ENCODE peak calls at places on chromosome 9, in four cellular contexts. V is right lobe of liver; D is CD8-positive, alpha-beta memory T cell; B is PC-3. R is an unnamed sample.

GRCh38 chr9:69590241-69590640 is 81.9 kb downstream of the APBA1 start:
- DNase-seq in V (no peak), D (no peak), B (no peak), R (no peak)

GRCh38 chr9:37350486-37351190 is 71.9 kb upstream of the GRHPR start:
- DNase-seq in V (no peak), D (no peak), B (no peak), R (no peak)

GRCh38 chr9:83140061-83140460 is 77.1 kb upstream of the RASEF start:
- DNase-seq in V (no peak), D (no peak), B (no peak), R (no peak)

GRCh38 chr9:112012026-112012902 is 115.7 kb downstream of the UGCG start:
- DNase-seq in V (peak; percentile 74), D (no peak), B (peak; percentile 90), R (no peak)

GRCh38 chr9:6007770-6008168 is 7.7 kb downstream of the RANBP6 start:
- DNase-seq in V (peak; percentile 87), D (peak; percentile 75), B (peak; percentile 49), R (peak; percentile 91)

GRCh38 chr9:81852820-81853219 is 75.4 kb upstream of the SPATA31D4 start:
- DNase-seq in V (no peak), D (no peak), B (no peak), R (no peak)

GRCh38 chr9:120875954-120876841 is 790 bp downstream of the PHF19 start:
- DNase-seq in V (peak; percentile 84), D (peak; percentile 81), B (peak; percentile 89), R (peak; percentile 90)

GRCh38 chr9:6247266-6247665 is 31.7 kb downstream of the IL33 start:
- DNase-seq in V (no peak), D (no peak), B (peak; percentile 69), R (no peak)

GRCh38 chr9:137227057-137227852 is at the start of gene RNF224:
- DNase-seq in V (peak; percentile 82), D (peak; percentile 76), B (peak; percentile 87), R (peak; percentile 93)

GRCh38 chr9:113446323-113446740 is 17.2 kb upstream of the RGS3 start:
- DNase-seq in V (no peak), D (no peak), B (peak; percentile 67), R (no peak)

GRCh38 chr9:113476511-113476916 is 13.0 kb downstream of the RGS3 start:
- DNase-seq in V (peak; percentile 52), D (no peak), B (no peak), R (no peak)

DNA sequence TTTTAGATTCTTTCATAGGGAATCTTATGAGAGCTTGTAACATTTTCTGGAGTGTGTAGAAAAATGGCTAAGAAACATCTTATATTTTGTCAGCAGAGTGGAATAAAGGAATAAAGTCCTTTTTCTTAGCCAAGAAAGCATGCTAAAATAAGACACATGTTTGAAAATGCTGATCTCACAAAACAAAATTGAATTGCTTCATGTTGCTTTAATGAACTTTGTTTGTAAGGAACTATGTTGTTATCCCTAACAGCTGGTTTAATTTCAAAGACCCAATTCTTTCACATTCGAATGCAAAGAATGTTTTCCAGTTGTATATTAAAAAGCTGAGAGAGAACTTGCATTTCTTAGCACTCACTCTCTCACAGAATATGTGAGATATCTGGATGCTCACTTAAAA is 107.6 kb downstream of the MUSK start:
- DNase-seq in V (no peak), D (no peak), B (no peak), R (no peak)
- H3K4me1 ChIP-seq in V (no peaks in the 10 kb centered on the region), D (no peaks in the 10 kb centered on the region), B (no peaks in the 10 kb centered on the region), R (peaks cover 14% of the 10 kb centered on the region)

GRCh38 chr9:90432951-90433350 is 209.7 kb downstream of the DIRAS2 start:
- DNase-seq in V (no peak), D (no peak), B (no peak), R (no peak)

GRCh38 chr9:90433398-90433890 is 209.2 kb downstream of the DIRAS2 start:
- DNase-seq in V (no peak), D (no peak), B (no peak), R (peak; percentile 92)

GRCh38 chr9:90423661-90424193 is 218.9 kb downstream of the DIRAS2 start:
- DNase-seq in V (no peak), D (no peak), B (peak; percentile 52), R (no peak)

DNA sequence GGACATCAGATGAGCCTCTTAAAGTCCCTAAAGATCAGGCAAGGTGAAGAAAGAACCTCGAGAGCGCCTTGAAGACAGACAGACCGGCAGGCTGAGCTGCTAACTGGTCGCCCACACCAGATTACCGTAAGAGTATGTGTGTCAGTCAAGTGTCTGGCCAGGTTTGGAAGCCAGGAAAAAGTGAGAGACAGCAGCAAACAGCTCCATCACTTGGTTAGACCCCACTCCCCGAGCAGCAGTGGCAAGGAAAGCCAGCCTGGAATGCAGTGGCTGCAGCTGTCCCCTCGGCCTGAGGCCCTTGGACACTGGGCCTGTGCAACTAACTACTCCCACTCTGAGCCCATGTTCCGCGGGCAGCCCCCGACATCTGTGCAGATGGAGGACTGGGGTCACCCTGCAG is 214.1 kb downstream of the DIRAS2 start:
- DNase-seq in V (no peak), D (no peak), B (no peak), R (no peak)
- H3K4me3 ChIP-seq in V (no peak overlapping the region), D (no peak overlapping the region), B (no peak overlapping the region), R (no peak overlapping the region)

DNA sequence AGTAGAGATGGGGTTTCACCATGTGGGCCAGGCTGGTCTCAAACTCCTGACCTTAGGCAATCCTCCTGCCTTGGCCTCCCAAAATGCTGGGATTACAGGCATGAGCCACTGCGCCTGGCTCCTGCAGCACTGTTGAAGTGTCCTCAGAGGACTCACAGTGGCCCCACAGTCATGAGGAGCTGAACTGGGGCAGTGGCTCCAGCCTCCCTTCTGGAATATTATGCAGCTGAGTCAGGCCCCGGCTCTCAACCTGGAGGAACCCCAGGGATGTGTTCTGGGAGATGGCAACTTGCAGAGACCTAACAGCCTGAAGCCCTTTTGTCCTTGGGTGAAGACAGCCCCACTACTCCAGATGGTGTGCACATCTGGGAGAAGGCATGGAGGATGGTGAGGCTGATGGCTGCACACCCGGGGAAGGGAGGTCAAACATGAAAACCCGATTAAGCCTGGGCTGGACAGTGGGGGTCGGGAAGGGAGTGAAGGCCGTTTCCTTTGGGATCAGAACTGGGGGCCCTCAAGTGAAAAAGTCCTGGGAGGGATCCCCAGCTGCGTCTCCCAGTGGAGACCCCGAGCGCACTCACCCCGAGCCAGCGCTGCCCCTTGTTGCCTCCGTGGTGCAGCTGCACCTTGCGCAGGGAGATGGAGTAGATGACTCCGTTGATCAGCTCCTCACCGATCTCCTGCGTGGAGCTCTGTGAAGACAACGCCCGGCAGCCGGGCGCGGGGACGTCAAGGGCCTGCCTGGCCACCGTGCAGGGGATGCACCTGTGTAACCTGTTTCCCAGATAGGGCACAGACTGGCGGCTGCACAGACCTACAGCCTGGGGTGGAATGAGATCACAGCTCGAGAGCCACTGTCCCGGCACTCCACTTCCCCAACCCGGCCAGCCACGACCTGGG is 9.3 kb downstream of the RALGDS start:
- DNase-seq in V (no peak), D (no peak), B (no peak), R (peak; percentile 63)
- H3K27ac ChIP-seq in V (no peak overlapping the region), D (no peak overlapping the region), B (no peak overlapping the region), R (no peak overlapping the region)

GRCh38 chr9:128556915-128557634 is 4.7 kb downstream of the SPTAN1 start:
- DNase-seq in V (no peak), D (no peak), B (no peak), R (no peak)

GRCh38 chr9:128554155-128554862 is 1.9 kb downstream of the SPTAN1 start:
- DNase-seq in V (no peak), D (no peak), B (peak; percentile 81), R (no peak)

GRCh38 chr9:128555180-128555721 is 2.9 kb downstream of the SPTAN1 start:
- DNase-seq in V (no peak), D (no peak), B (peak; percentile 82), R (no peak)

GRCh38 chr9:128558431-128559310 is 6.3 kb downstream of the SPTAN1 start:
- DNase-seq in V (peak; percentile 85), D (peak; percentile 25), B (peak; percentile 76), R (peak; percentile 78)

GRCh38 chr9:128556276-128556675 is 3.9 kb downstream of the SPTAN1 start:
- DNase-seq in V (no peak), D (no peak), B (peak; percentile 62), R (no peak)
- H3K4me1 ChIP-seq in V (no peaks in the 10 kb centered on the region), D (peaks cover 68% of the 10 kb centered on the region), B (peaks cover 60% of the 10 kb centered on the region), R (peaks cover 70% of the 10 kb centered on the region)

GRCh38 chr9:34123682-34124081 is 2.8 kb downstream of the DCAF12 start:
- DNase-seq in V (no peak), D (no peak), B (no peak), R (no peak)
- H3K4me3 ChIP-seq in V (no peak overlapping the region), D (peak overlapping the region; percentile 97), B (no peak overlapping the region), R (no peak overlapping the region)

GRCh38 chr9:84379740-84380139 is 39.2 kb upstream of the SLC28A3 start:
- DNase-seq in V (no peak), D (no peak), B (no peak), R (no peak)
- H3K27ac ChIP-seq in V (no peak overlapping the region), D (no peak overlapping the region), B (no peak overlapping the region), R (no peak overlapping the region)

GRCh38 chr9:127580371-127580770 is 31.7 kb upstream of the STXBP1 start:
- DNase-seq in V (no peak), D (no peak), B (no peak), R (peak; percentile 82)
- H3K4me1 ChIP-seq in V (peaks cover 2% of the 10 kb centered on the region), D (peaks cover 12% of the 10 kb centered on the region), B (peaks cover 45% of the 10 kb centered on the region), R (peaks cover 28% of the 10 kb centered on the region)

GRCh38 chr9:131704195-131704983 is 35.5 kb downstream of the RAPGEF1 start:
- DNase-seq in V (no peak), D (no peak), B (peak; percentile 2), R (no peak)
- H3K4me3 ChIP-seq in V (no peak overlapping the region), D (no peak overlapping the region), B (no peak overlapping the region), R (no peak overlapping the region)

GRCh38 chr9:89315482-89315881 is 2.8 kb upstream of the SECISBP2 start:
- DNase-seq in V (no peak), D (no peak), B (no peak), R (no peak)

GRCh38 chr9:89317282-89317681 is 1.0 kb upstream of the SECISBP2 start:
- DNase-seq in V (no peak), D (no peak), B (no peak), R (no peak)

GRCh38 chr9:89313842-89314241 is 2.8 kb downstream of the CKS2 start:
- DNase-seq in V (no peak), D (no peak), B (no peak), R (no peak)

GRCh38 chr9:89312154-89312616 is 1.2 kb downstream of the CKS2 start:
- DNase-seq in V (no peak), D (no peak), B (peak; percentile 23), R (no peak)

GRCh38 chr9:89314955-89315354 is 3.3 kb upstream of the SECISBP2 start:
- DNase-seq in V (no peak), D (no peak), B (no peak), R (no peak)
- H3K27ac ChIP-seq in V (no peak overlapping the region), D (no peak overlapping the region), B (no peak overlapping the region), R (no peak overlapping the region)

DNA sequence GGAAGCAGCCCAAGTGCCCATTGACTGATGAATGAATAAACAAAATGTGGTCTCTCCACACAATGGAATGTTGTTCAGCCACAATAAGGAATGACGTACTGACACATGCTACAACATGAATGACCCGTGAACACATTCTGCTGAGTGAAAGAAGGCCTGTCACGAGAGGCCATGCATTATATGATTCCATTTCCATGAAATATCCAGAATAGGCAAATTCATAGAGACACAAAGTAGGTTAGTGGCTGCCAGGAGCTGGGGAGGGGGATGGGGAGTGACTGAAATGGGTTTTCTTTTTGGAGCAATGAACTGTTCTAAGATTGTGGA is 41.4 kb downstream of the BICD2 start:
- DNase-seq in V (no peak), D (no peak), B (peak; percentile 41), R (no peak)
- H3K4me1 ChIP-seq in V (no peaks in the 10 kb centered on the region), D (no peaks in the 10 kb centered on the region), B (no peaks in the 10 kb centered on the region), R (peaks cover 20% of the 10 kb centered on the region)